ENCODE peak calls at places on chromosome 18, in six cellular contexts. I is mesenchymal stem cell, H is colonic mucosa, P is GM23248, A is HCT116, L is K562. X is an unnamed sample.

GRCh38 chr18:79680100-79680879 is 687 bp downstream of the CTDP1 start:
- DNase-seq in L (peak; percentile 51), I (peak; percentile 71), A (no peak), P (peak; percentile 87), H (peak; percentile 78), X (peak; percentile 62)

GRCh38 chr18:5527603-5528002 is 16.2 kb downstream of the EPB41L3 start:
- DNase-seq in P (peak; percentile 91), I (no peak), A (no peak), L (no peak), H (no peak), X (no peak)

GRCh38 chr18:53254265-53254664 is 914.3 kb downstream of the DCC start:
- DNase-seq in H (no peak), I (no peak), P (no peak), L (no peak), A (no peak), X (no peak)

GRCh38 chr18:74479486-74480148 is 16.5 kb upstream of the CNDP2 start:
- DNase-seq in L (no peak), I (no peak), P (no peak), H (no peak), A (no peak), X (no peak)

GRCh38 chr18:7338846-7339245 is 108.0 kb downstream of the LRRC30 start:
- DNase-seq in A (no peak), I (no peak), H (no peak), P (no peak), L (no peak), X (no peak)

GRCh38 chr18:4007846-4008245 is 447.3 kb downstream of the DLGAP1 start:
- DNase-seq in H (no peak), I (no peak), A (no peak), P (no peak), L (no peak), X (no peak)

GRCh38 chr18:50895350-50896045 is 16.6 kb downstream of the ME2 start:
- DNase-seq in I (no peak), A (no peak), H (no peak), L (no peak), P (no peak), X (no peak)

GRCh38 chr18:13446581-13447470 is 228.3 kb downstream of the LDLRAD4 start:
- DNase-seq in L (no peak), A (no peak), I (no peak), P (peak; percentile 29), H (no peak), X (peak; percentile 66)

GRCh38 chr18:45889419-45890059 is 64.1 kb downstream of the SIGLEC15 start:
- DNase-seq in P (no peak), H (no peak), L (no peak), A (no peak), I (no peak), X (no peak)

GRCh38 chr18:35691625-35692024 is 110.1 kb downstream of the GALNT1 start:
- DNase-seq in I (no peak), P (no peak), H (no peak), A (no peak), L (no peak), X (no peak)

GRCh38 chr18:70195852-70196434 is 9.5 kb downstream of the RTTN start:
- DNase-seq in A (no peak), H (peak; percentile 25), I (peak; percentile 57), P (peak; percentile 80), L (peak; percentile 12), X (peak; percentile 47)

GRCh38 chr18:73881396-73881795 is 266.2 kb downstream of the FBXO15 start:
- DNase-seq in H (no peak), L (no peak), P (no peak), I (no peak), A (no peak), X (no peak)

GRCh38 chr18:61973273-61974115 is 80.7 kb upstream of the RNF152 start:
- DNase-seq in L (no peak), P (no peak), A (no peak), H (no peak), I (no peak), X (peak; percentile 27)

GRCh38 chr18:26545335-26545734 is 3.0 kb downstream of the KCTD1 start:
- DNase-seq in I (no peak), A (no peak), H (no peak), L (no peak), P (no peak), X (no peak)

GRCh38 chr18:35134190-35134730 is 93.0 kb downstream of the MAPRE2 start:
- DNase-seq in L (no peak), H (no peak), P (no peak), A (no peak), I (no peak), X (no peak)

GRCh38 chr18:10732990-10733389 is 207.2 kb downstream of the NAPG start:
- DNase-seq in I (no peak), P (no peak), H (no peak), L (no peak), A (no peak), X (no peak)

GRCh38 chr18:35099911-35100310 is 58.7 kb downstream of the MAPRE2 start:
- DNase-seq in A (no peak), L (no peak), H (no peak), P (peak; percentile 44), I (no peak), X (no peak)

GRCh38 chr18:10081477-10081876 is 167.7 kb downstream of the VAPA start:
- DNase-seq in I (no peak), P (no peak), L (no peak), A (no peak), H (no peak), X (no peak)

GRCh38 chr18:4017479-4017878 is 437.6 kb downstream of the DLGAP1 start:
- DNase-seq in P (peak; percentile 20), H (no peak), A (peak; percentile 38), L (peak; percentile 13), I (peak; percentile 3), X (peak; percentile 78)

GRCh38 chr18:76491801-76492668 is 3.0 kb downstream of the ZNF516 start:
- DNase-seq in P (peak; percentile 79), H (peak; percentile 56), I (peak; percentile 67), L (no peak), A (no peak), X (peak; percentile 79)

GRCh38 chr18:38996056-38996455 is 1430.5 kb upstream of the CELF4 start:
- DNase-seq in P (no peak), L (no peak), H (no peak), A (no peak), I (no peak), X (no peak)

GRCh38 chr18:75124551-75124950 is 84.4 kb downstream of the PTGR3 start:
- DNase-seq in L (no peak), H (no peak), P (no peak), A (no peak), I (no peak), X (no peak)

GRCh38 chr18:79507546-79508480 is 112.1 kb downstream of the NFATC1 start:
- DNase-seq in P (peak; percentile 88), A (no peak), L (no peak), I (no peak), H (peak; percentile 52), X (no peak)

GRCh38 chr18:33706391-33706790 is 128.4 kb downstream of the ASXL3 start:
- DNase-seq in L (no peak), P (no peak), H (no peak), I (peak; percentile 6), A (no peak), X (no peak)

GRCh38 chr18:27005589-27005988 is 140.1 kb upstream of the AQP4 start:
- DNase-seq in A (peak; percentile 10), H (no peak), P (peak; percentile 22), I (peak; percentile 12), L (no peak), X (peak; percentile 52)

GRCh38 chr18:24026457-24026856 is 11.9 kb downstream of the TTC39C start:
- DNase-seq in P (no peak), A (no peak), H (peak; percentile 53), L (no peak), I (no peak), X (no peak)
- H3K4me1 ChIP-seq in P (peaks cover 28% of the 10 kb centered on the region), A (peaks cover 23% of the 10 kb centered on the region), H (no peaks in the 10 kb centered on the region), L (no peaks in the 10 kb centered on the region), I (peaks cover 7% of the 10 kb centered on the region), X (no peaks in the 10 kb centered on the region)

DNA sequence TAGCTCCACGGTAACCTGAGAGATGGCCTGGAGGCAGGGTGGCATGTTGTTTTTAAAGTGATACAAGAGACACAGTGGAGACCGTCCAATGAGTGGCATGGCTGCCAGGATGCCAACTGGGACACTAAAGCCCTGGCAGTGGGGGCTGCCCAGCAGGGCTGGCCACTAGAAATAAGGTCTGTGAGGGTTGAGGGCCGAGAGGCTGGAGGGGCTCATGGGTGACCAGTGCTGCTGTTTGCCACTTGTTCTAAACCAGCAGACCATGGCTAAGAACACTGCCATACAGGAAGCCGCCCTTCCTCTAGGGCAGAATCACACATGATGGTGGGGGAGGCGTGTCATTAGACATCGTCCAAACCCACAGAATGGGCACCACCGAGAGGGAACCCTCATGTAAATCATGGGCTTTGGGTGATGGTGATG is 71.9 kb downstream of the ALPK2 start:
- DNase-seq in L (no peak), P (no peak), H (no peak), A (no peak), I (no peak), X (no peak)
- H3K9ac ChIP-seq in L (no peak overlapping the region), P (no peak overlapping the region), H (no peak overlapping the region), A (no peak overlapping the region), I (no peak overlapping the region), X (no peak overlapping the region)

DNA sequence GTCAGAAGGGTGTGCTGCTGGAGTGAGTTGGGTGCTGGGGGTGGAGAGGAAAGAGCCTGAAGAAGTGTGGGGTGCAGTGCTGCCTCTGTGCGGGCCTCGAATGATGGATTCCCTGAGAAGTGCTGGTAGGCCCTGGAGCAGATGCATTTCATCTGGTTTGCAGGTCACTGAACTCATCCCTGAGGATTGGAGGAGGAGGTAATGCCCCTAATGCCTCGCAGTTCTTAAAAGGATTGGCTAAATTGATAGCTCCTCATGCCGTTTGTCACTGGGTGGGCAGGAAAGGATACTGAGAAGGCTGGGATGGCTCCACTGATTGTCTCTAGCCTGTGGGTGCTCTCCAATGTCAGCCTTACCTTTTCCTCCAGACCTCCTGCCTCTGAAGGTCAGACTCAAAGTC is 74.1 kb downstream of the CTIF start:
- DNase-seq in A (no peak), P (no peak), L (no peak), I (no peak), H (no peak), X (no peak)
- H3K4me1 ChIP-seq in A (peaks cover 5% of the 10 kb centered on the region), P (peaks cover 14% of the 10 kb centered on the region), L (no peaks in the 10 kb centered on the region), I (peaks cover 47% of the 10 kb centered on the region), H (no peaks in the 10 kb centered on the region), X (peaks cover 4% of the 10 kb centered on the region)

GRCh38 chr18:37435996-37436395 is 129.6 kb downstream of the CELF4 start:
- DNase-seq in P (peak; percentile 53), H (no peak), L (no peak), A (no peak), I (no peak), X (no peak)

GRCh38 chr18:37438417-37439180 is 127.0 kb downstream of the CELF4 start:
- DNase-seq in I (no peak), P (no peak), A (no peak), H (no peak), L (no peak), X (no peak)

GRCh38 chr18:37442477-37442876 is 123.1 kb downstream of the CELF4 start:
- DNase-seq in H (no peak), L (no peak), P (no peak), A (no peak), I (no peak), X (no peak)

GRCh38 chr18:37441821-37442220 is 123.8 kb downstream of the CELF4 start:
- DNase-seq in A (no peak), P (no peak), I (no peak), L (no peak), H (no peak), X (no peak)

DNA sequence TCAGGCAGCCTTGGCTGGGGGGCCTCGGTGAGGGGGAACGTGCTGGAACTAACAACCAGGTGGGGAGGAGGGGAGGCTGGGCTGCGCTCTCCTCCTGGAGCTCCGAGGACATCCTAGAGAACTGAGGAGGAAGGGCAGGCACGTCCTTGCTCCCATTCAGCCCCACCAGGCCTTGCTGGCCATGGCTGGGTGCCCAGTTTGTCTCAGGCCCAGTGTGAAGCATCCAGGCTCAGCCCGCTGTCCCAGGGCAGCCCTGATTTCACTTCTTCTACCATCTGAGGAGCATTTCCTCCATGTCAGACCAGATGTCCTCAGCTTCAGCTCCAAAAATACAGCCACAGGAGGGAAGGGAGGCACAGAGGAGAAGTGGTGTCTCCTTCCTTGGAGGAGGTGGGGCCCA is 125.4 kb downstream of the CELF4 start:
- DNase-seq in L (no peak), I (no peak), A (no peak), H (no peak), P (no peak), X (no peak)
- H3K9ac ChIP-seq in L (no peak overlapping the region), I (no peak overlapping the region), A (no peak overlapping the region), H (no peak overlapping the region), P (no peak overlapping the region), X (no peak overlapping the region)

X was measured in endodermal cell.